ENCODE peak calls at places on chromosomes 13 and 19, in eight cellular contexts. F is GM12865, R is fibroblast of lung, N is body of pancreas, J is prostate gland, M is astrocyte, L is PC-3, I is DND-41. T is an unnamed sample.

GRCh38 chr19:33171916-33172359 is 22.2 kb upstream of the LRP3 start:
- DNase-seq in R (peak; percentile 58), M (peak; percentile 47), N (no peak), J (no peak), I (no peak), F (no peak), L (peak; percentile 53), T (no peak)

GRCh38 chr19:1161716-1162115 is 12.4 kb downstream of the SBNO2 start:
- DNase-seq in L (no peak), R (no peak), N (no peak), I (no peak), F (peak; percentile 59), M (no peak), J (no peak), T (no peak)

GRCh38 chr13:35349673-35350278 is 126.7 kb downstream of the MAB21L1 start:
- DNase-seq in R (peak; percentile 19), I (no peak), M (peak; percentile 13), J (no peak), N (no peak), L (peak; percentile 50), F (peak; percentile 58), T (peak; percentile 2)

GRCh38 chr13:37995052-37995451 is 125.5 kb upstream of the TRPC4 start:
- DNase-seq in M (peak; percentile 16), R (peak; percentile 32), L (no peak), N (no peak), I (no peak), J (no peak), F (no peak), T (no peak)

GRCh38 chr13:106691861-106692260 is 123.9 kb upstream of the ARGLU1 start:
- DNase-seq in L (no peak), R (no peak), J (no peak), N (no peak), M (no peak), F (no peak), I (no peak), T (no peak)

GRCh38 chr19:57830071-57830602 is at the start of gene ZNF587B:
- DNase-seq in I (peak; percentile 61), N (peak; percentile 58), J (peak; percentile 35), R (peak; percentile 57), F (no peak), L (peak; percentile 49), M (peak; percentile 44), T (no peak)

GRCh38 chr19:1843116-1843515 is 5.2 kb downstream of the REXO1 start:
- DNase-seq in N (no peak), L (no peak), M (no peak), I (no peak), F (no peak), R (no peak), J (no peak), T (no peak)

GRCh38 chr13:79988573-79988972 is 352.4 kb downstream of the SPRY2 start:
- DNase-seq in M (peak; percentile 62), R (peak; percentile 74), N (no peak), I (no peak), F (no peak), J (no peak), L (peak; percentile 69), T (no peak)

GRCh38 chr13:95530178-95530577 is 22.3 kb upstream of the CLDN10 start:
- DNase-seq in N (peak; percentile 80), L (peak; percentile 90), R (peak; percentile 86), I (no peak), M (peak; percentile 82), F (no peak), J (peak; percentile 52), T (no peak)

GRCh38 chr19:46365561-46365960 is 18.7 kb downstream of the PPP5C start:
- DNase-seq in F (no peak), J (no peak), I (no peak), L (no peak), R (peak; percentile 62), N (no peak), M (peak; percentile 49), T (no peak)

GRCh38 chr13:36096411-36097184 is 34.6 kb downstream of the DCLK1 start:
- DNase-seq in F (no peak), R (peak; percentile 2), L (no peak), N (no peak), J (no peak), I (no peak), M (no peak), T (no peak)

GRCh38 chr13:51601601-51602348 is 17.5 kb downstream of the WDFY2 start:
- DNase-seq in J (no peak), M (no peak), F (no peak), R (no peak), N (no peak), I (no peak), L (no peak), T (no peak)

GRCh38 chr13:53250272-53250875 is 221.8 kb downstream of the OLFM4 start:
- DNase-seq in R (peak; percentile 61), N (peak; percentile 22), F (peak; percentile 71), J (peak; percentile 62), L (peak; percentile 79), I (peak; percentile 32), M (peak; percentile 56), T (peak; percentile 35)

GRCh38 chr19:1307320-1307719 is 21.6 kb downstream of the EFNA2 start:
- DNase-seq in F (no peak), R (no peak), I (no peak), J (no peak), M (no peak), N (no peak), L (no peak), T (peak; percentile 72)

GRCh38 chr19:58305932-58306323 is 751 bp downstream of the ERVK3-1 start:
- DNase-seq in L (no peak), F (peak; percentile 52), J (no peak), N (no peak), M (no peak), I (peak; percentile 38), R (no peak), T (peak; percentile 33)

GRCh38 chr19:33304760-33305647 is 2.7 kb upstream of the CEBPA start:
- DNase-seq in I (no peak), M (no peak), R (no peak), J (no peak), F (no peak), N (peak; percentile 42), L (no peak), T (no peak)

DNA sequence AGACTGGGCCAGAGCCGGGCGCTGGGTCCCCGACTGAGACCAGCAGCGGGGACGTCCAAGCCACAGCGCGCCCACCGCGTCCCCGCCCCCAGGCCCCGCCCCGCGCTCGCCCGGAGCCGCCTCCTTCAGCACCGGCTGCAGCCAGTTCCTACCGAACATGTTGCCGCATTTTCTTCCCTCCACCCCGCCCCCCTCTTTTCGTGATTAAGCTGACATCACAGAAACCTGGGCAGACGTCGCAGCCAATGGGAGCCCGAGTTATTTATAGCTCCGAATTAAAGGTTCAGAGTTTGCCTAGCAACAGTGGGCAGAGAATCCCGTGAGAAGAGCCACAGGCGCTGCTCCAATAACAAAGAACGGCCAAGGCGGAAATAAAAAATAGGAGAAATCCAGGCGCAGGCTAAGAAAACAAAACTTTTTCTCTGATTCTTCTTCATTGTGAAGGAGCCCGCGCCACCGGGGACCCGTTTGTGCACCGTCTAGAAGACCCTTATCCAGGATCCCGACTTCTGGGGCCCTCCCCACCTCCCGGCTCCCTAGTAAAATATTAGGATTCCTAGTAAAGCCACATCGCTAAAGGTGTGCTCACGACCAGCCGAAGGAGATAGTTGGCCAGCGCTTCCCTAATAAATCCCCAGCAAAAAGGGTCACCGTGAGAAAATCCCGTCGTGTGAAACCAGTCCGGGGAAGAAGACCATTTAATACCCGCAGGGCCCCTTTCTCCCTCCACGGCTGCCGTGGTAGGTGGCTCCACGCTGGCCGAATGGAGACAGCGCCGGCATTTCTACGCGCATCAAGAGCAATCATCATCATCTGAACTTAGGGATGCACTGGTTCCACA is 61.7 kb downstream of the SERP2 start:
- DNase-seq in F (peak; percentile 96), M (peak; percentile 96), R (peak; percentile 97), L (peak; percentile 93), N (peak; percentile 99), J (peak; percentile 99), I (peak; percentile 98), T (peak; percentile 81)
- TF ChIP-seq CTCF in F (no peak), M (no peak), R (no peak), L (no peak), N (no peak), J (no peak), I (no peak), T (no peak)

GRCh38 chr13:112931028-112931934 is 37.7 kb upstream of the MCF2L start:
- DNase-seq in I (no peak), F (no peak), J (peak; percentile 67), L (peak; percentile 80), N (no peak), R (peak; percentile 45), M (peak; percentile 34), T (no peak)
- TF ChIP-seq CTCF in I (peak; percentile 17), F (peak; percentile 14), J (peak; percentile 34), L (peak; percentile 80), N (no peak), R (peak; percentile 76), M (peak; percentile 38), T (no peak)

GRCh38 chr13:19817510-19818158 is 34.9 kb upstream of the PSPC1 start:
- DNase-seq in M (no peak), J (no peak), R (no peak), I (no peak), N (no peak), F (no peak), L (no peak), T (no peak)

GRCh38 chr13:19817106-19817505 is 34.4 kb upstream of the PSPC1 start:
- DNase-seq in N (no peak), F (no peak), R (no peak), L (no peak), M (no peak), I (no peak), J (no peak), T (no peak)

GRCh38 chr13:19822673-19823072 is 39.9 kb upstream of the PSPC1 start:
- DNase-seq in J (no peak), L (no peak), M (no peak), R (no peak), F (no peak), I (no peak), N (no peak), T (no peak)

DNA sequence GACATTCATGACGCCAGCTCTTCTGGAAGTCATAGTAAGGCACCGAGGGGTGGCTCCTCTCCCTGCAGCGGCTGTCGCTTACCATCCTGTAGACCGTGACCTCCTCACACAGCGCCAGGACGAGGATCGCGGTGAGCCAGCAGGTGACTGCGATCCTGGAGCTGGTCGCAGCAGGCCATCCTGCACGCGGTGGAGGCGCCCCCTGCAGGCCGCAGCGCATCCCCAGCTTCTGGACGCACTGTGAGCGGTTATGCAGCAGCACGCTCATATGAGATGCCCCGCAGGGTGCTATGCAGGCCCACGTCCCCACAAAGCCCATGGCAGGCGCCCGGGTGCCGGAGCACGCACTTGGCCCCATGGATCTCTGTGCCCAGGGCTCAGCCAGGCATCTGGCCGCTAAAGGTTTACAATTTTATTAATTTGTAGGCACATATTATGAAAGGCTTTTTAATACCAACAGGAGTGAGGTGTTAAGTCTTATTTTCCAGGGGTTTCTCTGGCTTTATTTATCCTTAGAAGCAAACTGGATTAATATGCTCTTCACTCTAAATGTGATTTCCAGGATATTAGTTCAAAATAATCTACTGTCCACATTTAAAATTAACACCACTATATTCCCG is 35.6 kb upstream of the PSPC1 start:
- DNase-seq in F (peak; percentile 25), J (peak; percentile 29), N (peak; percentile 47), M (no peak), L (peak; percentile 25), I (peak; percentile 31), R (no peak), T (no peak)
- TF ChIP-seq CTCF in F (peak; percentile 41), J (no peak), N (peak; percentile 23), M (peak; percentile 22), L (peak; percentile 76), I (peak; percentile 66), R (peak; percentile 43), T (peak; percentile 30)

GRCh38 chr19:56211718-56212117 is 9.6 kb downstream of the ZSCAN5C start:
- DNase-seq in R (no peak), J (no peak), M (no peak), L (no peak), N (no peak), I (no peak), F (no peak), T (no peak)
- TF ChIP-seq CTCF in R (no peak), J (no peak), M (no peak), L (no peak), N (no peak), I (no peak), F (no peak), T (no peak)